ENCODE peak calls at places on chromosomes 3 and 15, in six cellular contexts. H is H4, U is neuronal stem cell, F is WERI-Rb-1, Z is LoVo, A is ACHN. O is an unnamed sample.

GRCh38 chr3:185519021-185519420 is 20.2 kb upstream of the TMEM41A start:
- DNase-seq in U (no peak), Z (no peak), A (no peak), H (no peak), F (no peak), O (no peak)

GRCh38 chr15:41559489-41560177 is 621 bp downstream of the TYRO3 start:
- DNase-seq in A (no peak), F (no peak), Z (no peak), U (peak; percentile 31), H (no peak), O (no peak)

GRCh38 chr3:58581328-58582091 is 4.3 kb upstream of the FAM107A start:
- DNase-seq in H (no peak), F (peak; percentile 17), U (peak; percentile 94), Z (no peak), A (no peak), O (no peak)

GRCh38 chr3:67301556-67301955 is 303.4 kb downstream of the KBTBD8 start:
- DNase-seq in Z (no peak), H (no peak), U (no peak), F (no peak), A (no peak), O (no peak)

GRCh38 chr3:4532535-4533112 is 39.5 kb downstream of the ITPR1 start:
- DNase-seq in H (no peak), F (peak; percentile 57), Z (no peak), U (no peak), A (no peak), O (no peak)

GRCh38 chr15:37585966-37586656 is 348.3 kb upstream of the TMCO5A start:
- DNase-seq in Z (no peak), A (no peak), F (no peak), H (peak; percentile 90), U (no peak), O (no peak)

GRCh38 chr15:77633134-77633912 is 611 bp upstream of the LINGO1 start:
- DNase-seq in F (peak; percentile 87), H (peak; percentile 82), U (peak; percentile 90), Z (peak; percentile 93), A (peak; percentile 79), O (peak; percentile 90)

GRCh38 chr3:54188176-54188791 is 65.9 kb downstream of the CACNA2D3 start:
- DNase-seq in U (peak; percentile 81), Z (peak; percentile 70), H (peak; percentile 53), F (no peak), A (peak; percentile 74), O (peak; percentile 57)

O was measured in iPS DF 6.9.